ENCODE peak calls at places on chromosomes 4 and X, in nine cellular contexts. E, X, G, A, W, R, N, J and L are unnamed samples.

GRCh38 chr4:183437452-183437851 is 7.0 kb upstream of the CDKN2AIP start:
- DNase-seq in E (no peak), X (no peak), G (no peak), A (no peak), W (no peak), R (no peak), N (no peak), J (no peak), L (no peak)

GRCh38 chr4:185549095-185549494 is 13.8 kb upstream of the PDLIM3 start:
- DNase-seq in E (no peak), X (no peak), G (no peak), A (no peak), W (no peak), R (no peak), N (no peak), J (no peak), L (peak; percentile 12)

GRCh38 chrX:68114573-68115199 is 318.6 kb downstream of the OPHN1 start:
- DNase-seq in E (peak; percentile 43), X (no peak), G (no peak), A (peak; percentile 11), W (no peak), R (no peak), N (peak; percentile 13), J (no peak), L (peak; percentile 8)

GRCh38 chr4:52100062-52100461 is 49.0 kb downstream of the SPATA18 start:
- DNase-seq in E (peak; percentile 40), X (no peak), G (no peak), A (no peak), W (no peak), R (no peak), N (peak; percentile 66), J (no peak), L (peak; percentile 22)

GRCh38 chr4:519885-520595 is 21.0 kb downstream of the PIGG start:
- DNase-seq in E (no peak), X (no peak), G (no peak), A (no peak), W (no peak), R (no peak), N (no peak), J (no peak), L (no peak)

GRCh38 chrX:112677167-112677566 is 2.6 kb downstream of the LHFPL1 start:
- DNase-seq in E (peak; percentile 8), X (no peak), G (no peak), A (no peak), W (no peak), R (no peak), N (no peak), J (no peak), L (peak; percentile 78)

GRCh38 chr4:1604706-1605205 is 79.4 kb downstream of the FAM53A start:
- DNase-seq in E (no peak), X (no peak), G (no peak), A (no peak), W (peak; percentile 39), R (peak; percentile 37), N (no peak), J (peak; percentile 49), L (no peak)

GRCh38 chrX:149540133-149540620 is 635 bp upstream of the EOLA1 start:
- DNase-seq in E (peak; percentile 80), X (peak; percentile 87), G (peak; percentile 78), A (peak; percentile 96), W (peak; percentile 97), R (peak; percentile 94), N (peak; percentile 92), J (peak; percentile 83), L (peak; percentile 89)

GRCh38 chrX:3244203-3244743 is 102.2 kb downstream of the MXRA5 start:
- DNase-seq in E (peak; percentile 85), X (no peak), G (peak; percentile 3), A (peak; percentile 46), W (no peak), R (no peak), N (peak; percentile 80), J (no peak), L (peak; percentile 82)

GRCh38 chr4:6942238-6942800 is 32.7 kb downstream of the TBC1D14 start:
- DNase-seq in E (peak; percentile 94), X (no peak), G (peak; percentile 24), A (peak; percentile 87), W (no peak), R (peak; percentile 46), N (peak; percentile 98), J (no peak), L (peak; percentile 97)

GRCh38 chr4:118557298-118557851 is 127.8 kb upstream of the METTL14 start:
- DNase-seq in E (peak; percentile 68), X (no peak), G (peak; percentile 7), A (no peak), W (peak; percentile 59), R (no peak), N (peak; percentile 70), J (no peak), L (peak; percentile 34)

GRCh38 chr4:110492522-110492921 is 16.6 kb downstream of the ENPEP start:
- DNase-seq in E (no peak), X (no peak), G (no peak), A (no peak), W (no peak), R (no peak), N (peak; percentile 12), J (no peak), L (no peak)

GRCh38 chr4:118918388-118918787 is 29.7 kb downstream of the SYNPO2 start:
- DNase-seq in E (peak; percentile 76), X (no peak), G (peak; percentile 32), A (peak; percentile 30), W (no peak), R (no peak), N (peak; percentile 94), J (no peak), L (peak; percentile 94)

GRCh38 chrX:108224727-108225455 is 133.3 kb downstream of the ATG4A start:
- DNase-seq in E (peak; percentile 41), X (no peak), G (peak; percentile 30), A (peak; percentile 59), W (peak; percentile 36), R (no peak), N (peak; percentile 66), J (no peak), L (peak; percentile 48)